ENCODE peak calls at places on chromosomes 6 and 20, in ten cellular contexts. G, R, K, Z, O, F, L, B, A and U are unnamed samples.

GRCh38 chr6:164370773-164371172 is 938.6 kb downstream of the C6orf118 start:
- DNase-seq in G (no peak), Z (peak), B (no peak), L (no peak), K (no peak), A (no peak), R (no peak), F (no peak), O (no peak), U (no peak)

GRCh38 chr6:123829302-123829953 is 25.8 kb downstream of the NKAIN2 start:
- DNase-seq in L (no peak), O (peak), A (no peak), K (no peak), F (no peak), B (peak), Z (peak), G (no peak), R (no peak), U (no peak)

GRCh38 chr20:50876063-50876685 is 55.1 kb downstream of the ADNP start:
- DNase-seq in L (no peak), Z (no peak), G (no peak), K (no peak), B (no peak), A (no peak), F (no peak), O (no peak), R (no peak), U (no peak)

GRCh38 chr6:133551436-133551835 is 310.3 kb downstream of the EYA4 start:
- DNase-seq in F (no peak), A (no peak), O (no peak), L (no peak), Z (no peak), B (no peak), K (no peak), R (no peak), G (no peak), U (no peak)

GRCh38 chr6:121857551-121857950 is 422.1 kb downstream of the GJA1 start:
- DNase-seq in R (no peak), K (no peak), F (no peak), A (no peak), Z (peak), L (no peak), B (no peak), O (peak), G (peak), U (no peak)

GRCh38 chr6:106527111-106527510 is 102.2 kb downstream of the RTN4IP1 start:
- DNase-seq in L (no peak), Z (no peak), O (peak), A (no peak), G (no peak), B (peak), K (no peak), F (no peak), R (no peak), U (no peak)

GRCh38 chr6:7960848-7961247 is 50.3 kb upstream of the TXNDC5 start:
- DNase-seq in K (no peak), O (no peak), Z (no peak), L (no peak), R (peak), F (no peak), A (no peak), G (no peak), B (no peak), U (no peak)

GRCh38 chr20:49699200-49699992 is 14.3 kb downstream of the B4GALT5 start:
- DNase-seq in Z (peak), G (no peak), A (no peak), L (no peak), R (peak), O (peak), F (no peak), K (no peak), B (peak), U (no peak)

GRCh38 chr6:125117818-125118217 is 35.8 kb upstream of the TPD52L1 start:
- DNase-seq in L (no peak), B (no peak), G (no peak), F (no peak), Z (peak), A (no peak), R (no peak), K (no peak), O (peak), U (no peak)

GRCh38 chr6:24228681-24229255 is 102.8 kb downstream of the NRSN1 start:
- DNase-seq in L (no peak), B (peak), A (no peak), R (no peak), Z (peak), O (peak), G (no peak), F (no peak), K (no peak), U (no peak)

GRCh38 chr6:12576389-12576788 is 140.2 kb upstream of the PHACTR1 start:
- DNase-seq in A (no peak), Z (peak), F (no peak), K (no peak), R (no peak), G (no peak), L (no peak), B (peak), O (peak), U (no peak)

GRCh38 chr6:135680964-135681913 is 170.3 kb upstream of the PDE7B start:
- DNase-seq in R (no peak), F (peak), Z (no peak), O (no peak), L (no peak), A (peak), G (no peak), K (no peak), B (no peak), U (no peak)

GRCh38 chr20:34410331-34410730 is 47.3 kb downstream of the ITCH start:
- DNase-seq in L (no peak), O (no peak), F (no peak), K (no peak), B (peak), Z (no peak), R (no peak), G (no peak), A (no peak), U (no peak)

GRCh38 chr6:138349891-138350290 is 27.8 kb upstream of the SMIM28 start:
- DNase-seq in L (no peak), G (no peak), K (no peak), A (no peak), F (no peak), O (peak), R (no peak), B (peak), Z (no peak), U (no peak)

GRCh38 chr6:128882991-128883571 is at the start of gene LAMA2:
- DNase-seq in R (no peak), B (peak), Z (peak), G (peak), O (no peak), F (peak), K (peak), A (no peak), L (peak), U (no peak)

GRCh38 chr6:142035890-142036289 is 96.8 kb upstream of the GJE1 start:
- DNase-seq in F (no peak), A (no peak), Z (no peak), O (no peak), G (no peak), R (no peak), B (no peak), K (no peak), L (no peak), U (no peak)

GRCh38 chr6:43171284-43172126 is 436 bp downstream of the SRF start:
- DNase-seq in O (no peak), R (peak), A (no peak), Z (no peak), K (peak), G (peak), L (no peak), F (peak), B (peak), U (no peak)

GRCh38 chr20:51801220-51801991 is 915 bp downstream of the SALL4 start:
- DNase-seq in O (no peak), G (peak), K (peak), Z (no peak), A (peak), L (no peak), F (no peak), R (peak), B (peak), U (no peak)

GRCh38 chr20:47319517-47320252 is 36.8 kb downstream of the ZMYND8 start:
- DNase-seq in K (peak), B (peak), F (peak), A (peak), G (peak), R (no peak), Z (peak), O (peak), L (peak), U (no peak)

GRCh38 chr6:148401581-148401980 is 58.9 kb downstream of the SASH1 start:
- DNase-seq in F (no peak), L (no peak), B (no peak), R (no peak), Z (no peak), K (no peak), G (no peak), A (no peak), O (no peak), U (no peak)

GRCh38 chr6:18412073-18412472 is 24.9 kb downstream of the RNF144B start:
- DNase-seq in L (no peak), K (no peak), B (no peak), A (no peak), O (no peak), G (no peak), R (no peak), Z (no peak), F (no peak), U (no peak)

GRCh38 chr20:22663528-22664025 is 79.2 kb upstream of the FOXA2 start:
- DNase-seq in G (no peak), O (no peak), R (no peak), Z (no peak), A (no peak), B (no peak), F (no peak), K (no peak), L (no peak), U (no peak)

GRCh38 chr6:93165850-93166249 is 253.5 kb downstream of the EPHA7 start:
- DNase-seq in R (no peak), G (no peak), A (no peak), O (no peak), Z (no peak), L (no peak), K (no peak), B (no peak), F (no peak), U (no peak)

GRCh38 chr20:48722737-48723191 is 105.0 kb downstream of the PREX1 start:
- DNase-seq in Z (peak), K (no peak), G (no peak), F (peak), L (no peak), B (peak), O (no peak), R (peak), A (peak), U (peak)

GRCh38 chr6:82072771-82073170 is 174.8 kb downstream of the IBTK start:
- DNase-seq in R (no peak), Z (peak), B (peak), G (no peak), K (no peak), O (peak), L (no peak), F (no peak), A (no peak), U (no peak)

GRCh38 chr6:162217811-162218450 is 509.6 kb downstream of the PRKN start:
- DNase-seq in G (no peak), F (no peak), K (no peak), B (no peak), O (no peak), R (no peak), A (no peak), L (no peak), Z (no peak), U (no peak)

GRCh38 chr20:23193985-23194384 is 107.9 kb upstream of the CD93 start:
- DNase-seq in G (no peak), L (no peak), B (no peak), Z (no peak), F (no peak), O (peak), A (no peak), K (no peak), R (no peak), U (no peak)

GRCh38 chr6:54981276-54981609 is 134.7 kb downstream of the FAM83B start:
- DNase-seq in K (no peak), O (no peak), G (no peak), R (no peak), L (no peak), F (no peak), Z (no peak), B (peak), A (no peak), U (no peak)

GRCh38 chr6:26097268-26097875 is 10.1 kb downstream of the HFE start:
- DNase-seq in L (peak), R (peak), B (peak), K (peak), A (peak), G (peak), O (peak), Z (peak), F (peak), U (peak)

GRCh38 chr20:57901526-57901925 is 191.7 kb upstream of the PMEPA1 start:
- DNase-seq in L (no peak), A (no peak), G (no peak), Z (no peak), F (no peak), O (no peak), R (no peak), B (no peak), K (no peak), U (no peak)

GRCh38 chr6:145086197-145086596 is 649.1 kb downstream of the EPM2A start:
- DNase-seq in G (no peak), A (no peak), O (peak), B (peak), R (no peak), Z (peak), F (no peak), K (no peak), L (no peak), U (no peak)

GRCh38 chr6:82248233-82248735 is 740 bp upstream of the IBTK start:
- DNase-seq in R (peak), Z (peak), A (peak), K (no peak), B (peak), O (peak), L (no peak), G (peak), F (peak), U (no peak)

GRCh38 chr20:1842281-1842680 is 52.9 kb upstream of the SIRPA start:
- DNase-seq in K (no peak), G (no peak), B (no peak), O (no peak), R (no peak), A (no peak), Z (no peak), F (no peak), L (no peak), U (no peak)

GRCh38 chr20:23086056-23086551 is at the start of gene CD93:
- DNase-seq in K (no peak), B (no peak), R (peak), A (no peak), F (no peak), O (no peak), Z (peak), L (no peak), G (no peak), U (peak)

GRCh38 chr6:28969129-28969528 is 36.0 kb downstream of the ZNF311 start:
- DNase-seq in Z (no peak), G (no peak), F (no peak), B (no peak), K (no peak), A (no peak), O (no peak), L (no peak), R (no peak), U (no peak)
- TF ChIP-seq CTCF in Z (peak), G (no peak), F (no peak), B (no peak), K (no peak), A (no peak), O (no peak), L (no peak), R (no peak), U (no peak)

DNA sequence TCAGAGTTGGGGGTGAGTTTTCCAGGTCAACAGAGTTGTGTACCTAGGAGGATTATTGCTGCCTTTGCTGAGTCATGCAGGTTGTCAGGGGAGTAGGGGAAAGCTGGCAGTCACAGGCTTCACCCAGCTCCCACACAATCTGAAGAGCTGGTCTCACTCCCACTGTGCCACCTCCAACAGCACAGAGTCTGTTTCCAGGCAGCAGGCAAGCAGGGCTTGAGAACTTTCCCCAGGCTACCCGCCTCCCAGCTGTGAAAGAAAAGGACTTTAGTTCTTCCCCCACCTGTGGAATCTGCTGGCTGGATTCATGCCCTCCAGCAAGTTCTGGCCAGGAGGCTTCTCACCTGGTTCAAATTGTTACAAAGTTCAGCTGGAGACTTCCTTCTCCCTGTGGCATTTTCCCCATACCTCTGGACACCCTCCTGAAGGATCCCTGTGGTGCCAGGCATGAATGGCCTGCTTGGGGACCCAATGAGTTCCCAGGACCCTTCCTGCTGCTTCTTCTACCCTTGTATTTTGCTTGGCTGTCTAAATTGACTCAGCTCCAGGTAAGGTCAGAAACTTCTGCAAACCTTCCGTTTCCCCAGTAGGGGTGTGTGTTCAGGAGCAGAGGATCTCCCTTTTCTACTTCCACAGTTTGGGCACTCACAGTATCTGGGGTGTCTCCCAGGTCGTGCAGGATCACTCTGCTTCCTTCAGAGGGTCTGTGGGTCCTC is 378.1 kb upstream of the MAN1A1 start:
- DNase-seq in K (no peak), F (peak), B (no peak), Z (no peak), O (no peak), A (peak), R (no peak), G (no peak), L (no peak), U (no peak)
- TF ChIP-seq CTCF in K (no peak), F (no peak), B (no peak), Z (no peak), O (no peak), A (no peak), R (no peak), G (no peak), L (no peak), U (no peak)

GRCh38 chr20:53731595-53731994 is 138.0 kb upstream of the ZNF217 start:
- DNase-seq in O (no peak), K (no peak), B (no peak), R (no peak), L (no peak), F (no peak), Z (no peak), G (no peak), A (no peak), U (no peak)
- TF ChIP-seq CTCF in O (no peak), K (no peak), B (no peak), R (no peak), L (no peak), F (no peak), Z (no peak), G (no peak), A (no peak), U (no peak)

DNA sequence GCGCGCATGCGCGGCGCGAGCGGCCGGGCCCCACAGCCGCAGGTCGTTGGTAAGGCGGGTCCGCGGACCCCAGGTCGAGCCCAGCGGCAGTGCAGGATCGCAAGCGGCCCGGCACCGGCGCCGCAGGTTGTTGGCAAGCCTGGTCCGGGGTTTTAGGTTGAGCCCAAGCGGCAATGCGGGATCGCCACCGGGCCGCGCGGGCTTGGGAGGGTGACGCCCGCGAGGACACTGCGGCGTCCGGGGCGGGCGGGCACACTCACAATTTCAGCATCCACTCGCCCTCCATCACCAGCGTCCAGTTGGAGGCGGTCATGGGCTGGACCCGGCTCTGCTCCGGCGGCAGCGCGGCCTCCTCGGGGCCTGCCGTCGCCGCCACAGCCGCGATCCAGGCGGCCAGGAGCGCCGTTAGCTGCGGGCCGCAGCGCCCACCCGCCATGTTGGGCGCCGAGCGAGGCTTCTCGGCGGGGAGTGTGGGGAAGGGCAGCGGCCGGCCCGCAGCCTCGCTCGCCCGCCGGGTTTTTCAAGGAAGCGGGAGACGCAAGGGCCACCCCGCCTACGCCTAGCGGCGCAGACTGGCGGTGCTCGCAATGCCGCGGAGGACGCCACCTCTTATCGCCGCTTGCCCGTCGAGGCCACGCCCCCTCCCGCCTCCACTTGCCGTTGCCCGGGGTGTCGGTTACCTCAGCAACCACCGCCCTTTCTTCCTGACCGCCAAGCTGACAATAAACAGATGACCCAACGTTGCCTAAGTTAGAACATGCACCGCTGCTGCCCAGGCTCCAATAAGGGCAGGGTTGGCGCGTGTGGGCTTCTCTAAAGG is at the start of gene TMX4:
- DNase-seq in A (peak), B (peak), F (peak), R (peak), O (peak), L (peak), Z (peak), G (peak), K (peak), U (peak)
- TF ChIP-seq CTCF in A (peak), B (peak), F (peak), R (no peak), O (peak), L (peak), Z (peak), G (peak), K (peak), U (no peak)

GRCh38 chr6:33851959-33852358 is 48.2 kb upstream of the MLN start:
- DNase-seq in L (no peak), R (no peak), B (peak), G (peak), A (peak), K (peak), F (no peak), O (no peak), Z (no peak), U (no peak)
- TF ChIP-seq CTCF in L (peak), R (no peak), B (peak), G (peak), A (no peak), K (peak), F (no peak), O (peak), Z (peak), U (peak)

GRCh38 chr6:35731736-35732532 is 4.9 kb upstream of the ARMC12 start:
- DNase-seq in F (peak), L (peak), G (peak), O (peak), K (peak), B (peak), Z (peak), R (peak), A (peak), U (peak)
- TF ChIP-seq CTCF in F (no peak), L (peak), G (peak), O (no peak), K (no peak), B (no peak), Z (peak), R (no peak), A (no peak), U (no peak)

GRCh38 chr6:108114861-108115597 is 40.5 kb upstream of the OSTM1 start:
- DNase-seq in B (peak), A (peak), G (peak), Z (peak), F (peak), L (peak), R (no peak), O (peak), K (peak), U (no peak)
- TF ChIP-seq CTCF in B (no peak), A (peak), G (peak), Z (peak), F (no peak), L (no peak), R (no peak), O (no peak), K (peak), U (no peak)